ENCODE peak calls at places on chromosome 13, in six cellular contexts. One of them, this sample, is unnamed.

GRCh38 chr13:27027086-27027667 is 144.4 kb downstream of the USP12 start:
- ATAC-seq in body of pancreas: no peak
- ATAC-seq in gastrocnemius medialis: no peak
- ATAC-seq in upper lobe of left lung: no peak
- ATAC-seq in HepG2: no peak
- ATAC-seq in GM12878: no peak
- ATAC-seq in this sample: no peak

GRCh38 chr13:41955605-41956004 is 5.3 kb downstream of the VWA8 start:
- ATAC-seq in body of pancreas: no peak
- ATAC-seq in gastrocnemius medialis: peak; percentile 66
- ATAC-seq in upper lobe of left lung: peak; percentile 62
- ATAC-seq in HepG2: no peak
- ATAC-seq in GM12878: peak; percentile 64
- ATAC-seq in this sample: no peak

GRCh38 chr13:59121507-59121906 is 1042.2 kb downstream of the DIAPH3 start:
- ATAC-seq in body of pancreas: no peak
- ATAC-seq in gastrocnemius medialis: no peak
- ATAC-seq in upper lobe of left lung: no peak
- ATAC-seq in HepG2: no peak
- ATAC-seq in GM12878: no peak
- ATAC-seq in this sample: no peak

GRCh38 chr13:108083056-108083455 is 132.3 kb downstream of the LIG4 start:
- ATAC-seq in body of pancreas: no peak
- ATAC-seq in gastrocnemius medialis: no peak
- ATAC-seq in upper lobe of left lung: no peak
- ATAC-seq in HepG2: no peak
- ATAC-seq in GM12878: no peak
- ATAC-seq in this sample: no peak

GRCh38 chr13:62014299-62014698 is 598.6 kb upstream of the PCDH20 start:
- ATAC-seq in body of pancreas: no peak
- ATAC-seq in gastrocnemius medialis: no peak
- ATAC-seq in upper lobe of left lung: no peak
- ATAC-seq in HepG2: no peak
- ATAC-seq in GM12878: no peak
- ATAC-seq in this sample: no peak

GRCh38 chr13:44058586-44059238 is 179.0 kb downstream of the LACC1 start:
- ATAC-seq in body of pancreas: no peak
- ATAC-seq in gastrocnemius medialis: no peak
- ATAC-seq in upper lobe of left lung: no peak
- ATAC-seq in HepG2: no peak
- ATAC-seq in GM12878: no peak
- ATAC-seq in this sample: no peak

GRCh38 chr13:49220856-49221614 is 897 bp downstream of the MLNR start:
- ATAC-seq in body of pancreas: no peak
- ATAC-seq in gastrocnemius medialis: no peak
- ATAC-seq in upper lobe of left lung: peak; percentile 39
- ATAC-seq in HepG2: no peak
- ATAC-seq in GM12878: no peak
- ATAC-seq in this sample: peak; percentile 14

GRCh38 chr13:25153736-25154135 is 18.4 kb downstream of the AMER2 start:
- ATAC-seq in body of pancreas: no peak
- ATAC-seq in gastrocnemius medialis: no peak
- ATAC-seq in upper lobe of left lung: no peak
- ATAC-seq in HepG2: no peak
- ATAC-seq in GM12878: peak; percentile 48
- ATAC-seq in this sample: no peak

GRCh38 chr13:79791471-79792042 is 310.6 kb downstream of the NDFIP2 start:
- ATAC-seq in body of pancreas: no peak
- ATAC-seq in gastrocnemius medialis: no peak
- ATAC-seq in upper lobe of left lung: no peak
- ATAC-seq in HepG2: no peak
- ATAC-seq in GM12878: no peak
- ATAC-seq in this sample: no peak

GRCh38 chr13:29885967-29886366 is 35.5 kb upstream of the UBL3 start:
- ATAC-seq in body of pancreas: no peak
- ATAC-seq in gastrocnemius medialis: no peak
- ATAC-seq in upper lobe of left lung: no peak
- ATAC-seq in HepG2: no peak
- ATAC-seq in GM12878: no peak
- ATAC-seq in this sample: no peak

GRCh38 chr13:41061075-41061913 is at the start of gene WBP4:
- ATAC-seq in body of pancreas: peak; percentile 80
- ATAC-seq in gastrocnemius medialis: peak; percentile 74
- ATAC-seq in upper lobe of left lung: peak; percentile 88
- ATAC-seq in HepG2: peak; percentile 82
- ATAC-seq in GM12878: peak; percentile 80
- ATAC-seq in this sample: peak; percentile 86

GRCh38 chr13:76894401-76895110 is 8.4 kb upstream of the KCTD12 start:
- ATAC-seq in body of pancreas: no peak
- ATAC-seq in gastrocnemius medialis: no peak
- ATAC-seq in upper lobe of left lung: no peak
- ATAC-seq in HepG2: no peak
- ATAC-seq in GM12878: no peak
- ATAC-seq in this sample: no peak

GRCh38 chr13:82606008-82606407 is 1276.3 kb downstream of the SLITRK1 start:
- ATAC-seq in body of pancreas: no peak
- ATAC-seq in gastrocnemius medialis: no peak
- ATAC-seq in upper lobe of left lung: no peak
- ATAC-seq in HepG2: no peak
- ATAC-seq in GM12878: no peak
- ATAC-seq in this sample: no peak

GRCh38 chr13:50643055-50643454 is 200.4 kb downstream of the DLEU7 start:
- ATAC-seq in body of pancreas: no peak
- ATAC-seq in gastrocnemius medialis: no peak
- ATAC-seq in upper lobe of left lung: peak; percentile 49
- ATAC-seq in HepG2: no peak
- ATAC-seq in GM12878: no peak
- ATAC-seq in this sample: no peak

GRCh38 chr13:52187029-52187423 is 27.6 kb upstream of the NEK3 start:
- ATAC-seq in body of pancreas: no peak
- ATAC-seq in gastrocnemius medialis: no peak
- ATAC-seq in upper lobe of left lung: no peak
- ATAC-seq in HepG2: no peak
- ATAC-seq in GM12878: peak; percentile 13
- ATAC-seq in this sample: no peak

GRCh38 chr13:114227528-114227927 is 7.2 kb upstream of the CDC16 start:
- ATAC-seq in body of pancreas: no peak
- ATAC-seq in gastrocnemius medialis: no peak
- ATAC-seq in upper lobe of left lung: no peak
- ATAC-seq in HepG2: no peak
- ATAC-seq in GM12878: no peak
- ATAC-seq in this sample: no peak

GRCh38 chr13:79833972-79834371 is 353.0 kb downstream of the NDFIP2 start:
- ATAC-seq in body of pancreas: no peak
- ATAC-seq in gastrocnemius medialis: no peak
- ATAC-seq in upper lobe of left lung: no peak
- ATAC-seq in HepG2: no peak
- ATAC-seq in GM12878: no peak
- ATAC-seq in this sample: no peak

GRCh38 chr13:60661514-60661913 is 264.5 kb downstream of the TDRD3 start:
- ATAC-seq in body of pancreas: no peak
- ATAC-seq in gastrocnemius medialis: no peak
- ATAC-seq in upper lobe of left lung: no peak
- ATAC-seq in HepG2: no peak
- ATAC-seq in GM12878: no peak
- ATAC-seq in this sample: no peak

GRCh38 chr13:41017744-41018582 is 1.2 kb downstream of the ELF1 start:
- ATAC-seq in body of pancreas: no peak
- ATAC-seq in gastrocnemius medialis: no peak
- ATAC-seq in upper lobe of left lung: peak; percentile 51
- ATAC-seq in HepG2: peak; percentile 27
- ATAC-seq in GM12878: peak; percentile 14
- ATAC-seq in this sample: no peak

GRCh38 chr13:49185264-49185663 is 34.9 kb upstream of the MLNR start:
- ATAC-seq in body of pancreas: no peak
- ATAC-seq in gastrocnemius medialis: no peak
- ATAC-seq in upper lobe of left lung: peak; percentile 42
- ATAC-seq in HepG2: no peak
- ATAC-seq in GM12878: peak; percentile 34
- ATAC-seq in this sample: no peak

GRCh38 chr13:82817133-82817532 is 1065.1 kb downstream of the SLITRK1 start:
- ATAC-seq in body of pancreas: no peak
- ATAC-seq in gastrocnemius medialis: no peak
- ATAC-seq in upper lobe of left lung: no peak
- ATAC-seq in HepG2: no peak
- ATAC-seq in GM12878: no peak
- ATAC-seq in this sample: no peak

GRCh38 chr13:40681341-40682051 is 15.1 kb upstream of the FOXO1 start:
- ATAC-seq in body of pancreas: no peak
- ATAC-seq in gastrocnemius medialis: peak; percentile 80
- ATAC-seq in upper lobe of left lung: peak; percentile 40
- ATAC-seq in HepG2: peak; percentile 70
- ATAC-seq in GM12878: no peak
- ATAC-seq in this sample: peak; percentile 52

DNA sequence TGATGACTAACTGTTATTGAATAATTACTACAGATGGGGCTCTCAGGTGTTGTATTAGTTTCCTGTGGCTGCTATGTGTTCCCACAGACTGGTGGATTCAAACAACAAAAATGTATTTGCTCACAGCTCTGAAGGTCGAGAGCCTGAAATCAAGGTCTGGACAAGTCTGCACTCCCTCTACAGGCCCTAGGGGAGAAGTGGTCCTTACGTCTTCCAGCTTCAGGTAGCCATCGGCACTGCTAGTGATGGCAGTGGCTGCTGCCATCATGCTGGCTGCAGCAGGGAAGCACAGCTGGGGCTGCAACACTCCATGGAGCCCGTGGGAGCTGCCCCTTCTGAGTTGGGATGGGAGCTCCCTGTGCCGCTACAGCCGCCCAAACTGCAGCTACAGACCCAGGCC is 1.9 kb downstream of the TEX26 start:
- ATAC-seq in body of pancreas: no peak
- ATAC-seq in gastrocnemius medialis: no peak
- ATAC-seq in upper lobe of left lung: no peak
- ATAC-seq in HepG2: peak; percentile 96
- ATAC-seq in GM12878: no peak
- ATAC-seq in this sample: no peak
- TF ChIP-seq CTCF in body of pancreas: no peak
- TF ChIP-seq CTCF in gastrocnemius medialis: no peak
- TF ChIP-seq CTCF in upper lobe of left lung: no peak
- TF ChIP-seq CTCF in HepG2: peak; percentile 32
- TF ChIP-seq CTCF in GM12878: no peak
- TF ChIP-seq CTCF in this sample: no peak

DNA sequence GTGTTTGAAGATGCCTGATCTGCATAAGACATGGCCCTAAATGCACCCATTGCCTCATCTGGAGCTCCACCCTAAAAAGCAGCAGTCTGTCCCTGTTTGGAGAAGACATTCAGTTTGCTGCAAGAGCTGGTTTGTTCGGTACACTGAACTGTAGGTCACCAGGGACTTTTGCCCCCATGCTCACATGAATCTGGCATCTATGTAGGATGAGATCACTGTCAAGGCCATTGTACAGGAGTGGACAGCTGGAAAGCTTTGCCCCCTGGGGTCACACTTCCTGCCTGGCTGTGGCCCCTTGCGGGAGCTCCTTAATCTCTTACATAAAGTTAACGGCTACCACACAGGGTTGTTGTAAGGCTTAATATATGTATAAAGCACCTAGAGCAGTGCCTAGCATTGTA is 73.0 kb downstream of the IPO5 start:
- ATAC-seq in body of pancreas: no peak
- ATAC-seq in gastrocnemius medialis: no peak
- ATAC-seq in upper lobe of left lung: peak; percentile 32
- ATAC-seq in HepG2: peak; percentile 96
- ATAC-seq in GM12878: no peak
- ATAC-seq in this sample: no peak
- TF ChIP-seq POLR2A in body of pancreas: no peak
- TF ChIP-seq POLR2A in gastrocnemius medialis: no peak
- TF ChIP-seq POLR2A in upper lobe of left lung: no peak
- TF ChIP-seq POLR2A in HepG2: no peak
- TF ChIP-seq POLR2A in GM12878: no peak
- TF ChIP-seq POLR2A in this sample: no peak

DNA sequence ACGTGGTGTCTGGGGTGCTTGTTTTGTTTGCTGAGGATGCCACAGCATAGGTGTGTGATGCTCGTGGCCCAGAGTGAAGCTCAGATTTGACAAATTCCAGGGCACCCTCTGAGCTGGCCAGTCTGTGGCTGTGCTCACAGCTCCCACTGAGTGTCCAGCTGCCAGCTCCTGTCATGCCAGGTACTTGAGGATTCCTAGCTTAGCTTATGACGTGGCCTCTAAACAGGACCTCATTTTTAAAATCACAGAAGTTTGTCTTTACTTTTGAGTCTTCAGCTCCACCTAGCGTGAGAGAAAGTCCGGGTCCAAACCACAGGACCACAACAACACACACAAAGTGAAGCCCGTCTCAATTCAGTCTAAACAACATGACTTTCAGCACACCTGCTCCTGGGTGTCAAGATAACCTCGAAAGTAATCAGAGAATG is 117.3 kb downstream of the RAB20 start:
- ATAC-seq in body of pancreas: no peak
- ATAC-seq in gastrocnemius medialis: peak; percentile 53
- ATAC-seq in upper lobe of left lung: peak; percentile 38
- ATAC-seq in HepG2: peak; percentile 55
- ATAC-seq in GM12878: peak; percentile 74
- ATAC-seq in this sample: peak; percentile 68
- TF ChIP-seq CTCF in body of pancreas: peak; percentile 16
- TF ChIP-seq CTCF in gastrocnemius medialis: no peak
- TF ChIP-seq CTCF in upper lobe of left lung: no peak
- TF ChIP-seq CTCF in HepG2: peak; percentile 49
- TF ChIP-seq CTCF in GM12878: peak; percentile 54
- TF ChIP-seq CTCF in this sample: no peak

DNA sequence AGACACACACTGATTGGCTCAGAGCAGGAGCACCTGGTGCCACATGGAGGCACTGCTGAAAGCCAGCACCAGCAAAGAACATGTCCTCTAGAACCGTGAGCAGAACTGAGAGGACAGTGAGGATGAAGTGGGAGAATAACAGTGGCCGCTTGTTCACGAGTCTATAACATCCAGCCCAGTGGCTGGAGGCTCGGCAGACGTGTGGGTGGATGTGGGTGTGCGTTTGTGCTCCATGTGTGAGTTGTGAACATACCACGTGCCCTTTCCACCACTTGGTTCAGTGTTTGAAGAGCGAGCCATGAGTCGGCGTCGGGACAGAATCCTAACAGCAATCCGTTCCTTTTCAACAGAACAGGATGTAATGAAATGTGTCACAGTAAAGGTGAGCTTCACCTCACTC is 113.0 kb downstream of the SOX1 start:
- ATAC-seq in body of pancreas: no peak
- ATAC-seq in gastrocnemius medialis: no peak
- ATAC-seq in upper lobe of left lung: no peak
- ATAC-seq in HepG2: no peak
- ATAC-seq in GM12878: no peak
- ATAC-seq in this sample: no peak
- TF ChIP-seq POLR2A in body of pancreas: no peak
- TF ChIP-seq POLR2A in gastrocnemius medialis: no peak
- TF ChIP-seq POLR2A in upper lobe of left lung: no peak
- TF ChIP-seq POLR2A in HepG2: no peak
- TF ChIP-seq POLR2A in GM12878: no peak
- TF ChIP-seq POLR2A in this sample: no peak

This sample was measured in gastroesophageal sphincter.